ENCODE peak calls at places on chromosomes 12 and 14, in five cellular contexts. N is AG04450, G is activated B cell treated with CpG ODN at 0.5 μM for 24 hours, W is heart left ventricle, B is GM10248. T is an unnamed sample.

GRCh38 chr12:116929885-116930284 is 19.1 kb downstream of the FBXW8 start:
- DNase-seq in G (no peak), W (no peak), B (no peak), N (no peak), T (no peak)

GRCh38 chr12:99977550-99977949 is 7.2 kb downstream of the ANKS1B start:
- DNase-seq in G (no peak), W (no peak), B (no peak), N (no peak), T (no peak)

GRCh38 chr14:104545151-104545931 is 34.2 kb upstream of the C14orf180 start:
- DNase-seq in N (no peak), W (no peak), B (no peak), G (no peak), T (no peak)

GRCh38 chr14:61281186-61281676 is at the start of gene TMEM30B:
- DNase-seq in G (no peak), B (no peak), N (no peak), W (no peak), T (peak)

GRCh38 chr14:68279777-68280233 is 460.2 kb downstream of the RAD51B start:
- DNase-seq in N (no peak), G (no peak), W (no peak), B (peak), T (no peak)

GRCh38 chr12:68613209-68613904 is 2.7 kb downstream of the RAP1B start:
- DNase-seq in W (no peak), N (no peak), B (no peak), G (no peak), T (peak)

GRCh38 chr12:27822076-27822712 is 42.2 kb upstream of the MANSC4 start:
- DNase-seq in N (peak), G (no peak), W (no peak), B (peak), T (peak)

GRCh38 chr12:170361-171225 is 43.4 kb downstream of the SLC6A12 start:
- DNase-seq in W (no peak), N (no peak), G (no peak), B (no peak), T (no peak)

GRCh38 chr12:129830796-129831195 is 73.0 kb downstream of the TMEM132D start:
- DNase-seq in G (no peak), N (no peak), B (no peak), W (no peak), T (no peak)

GRCh38 chr14:90109858-90110257 is 48.1 kb downstream of the KCNK13 start:
- DNase-seq in B (no peak), G (no peak), W (no peak), N (no peak), T (peak)

GRCh38 chr12:81558031-81558430 is 201.1 kb downstream of the PPFIA2 start:
- DNase-seq in B (no peak), N (no peak), W (no peak), G (no peak), T (no peak)

GRCh38 chr14:101151226-101151929 is 247.9 kb upstream of the RTL1 start:
- DNase-seq in G (no peak), N (no peak), W (no peak), B (no peak), T (no peak)

GRCh38 chr12:111170559-111170958 is 198.3 kb downstream of the PHETA1 start:
- DNase-seq in B (no peak), W (no peak), N (no peak), G (no peak), T (no peak)

GRCh38 chr14:89246290-89246689 is 170.7 kb downstream of the FOXN3 start:
- DNase-seq in N (no peak), B (no peak), W (no peak), G (no peak), T (peak)

GRCh38 chr14:58829594-58829993 is 191.8 kb downstream of the DACT1 start:
- DNase-seq in B (no peak), W (no peak), G (no peak), N (no peak), T (no peak)

GRCh38 chr12:75207338-75208083 is 2.1 kb downstream of the KCNC2 start:
- DNase-seq in W (no peak), G (no peak), N (no peak), B (no peak), T (peak)

GRCh38 chr14:83744901-83745300 is 1785.0 kb upstream of the FLRT2 start:
- DNase-seq in N (no peak), B (no peak), W (no peak), G (no peak), T (no peak)

GRCh38 chr12:62006076-62006732 is 254.0 kb upstream of the USP15 start:
- DNase-seq in N (no peak), W (no peak), G (no peak), B (peak), T (peak)

GRCh38 chr14:37695836-37696235 is 100.4 kb downstream of the TTC6 start:
- DNase-seq in B (no peak), W (no peak), N (no peak), G (no peak), T (no peak)

GRCh38 chr14:51648296-51648695 is 3.4 kb upstream of the FRMD6 start:
- DNase-seq in G (no peak), B (no peak), W (no peak), N (no peak), T (no peak)

GRCh38 chr12:27595231-27595642 is 71.2 kb downstream of the PPFIBP1 start:
- DNase-seq in W (peak), G (no peak), N (peak), B (no peak), T (no peak)

GRCh38 chr12:68636268-68636667 is 25.6 kb downstream of the RAP1B start:
- DNase-seq in N (no peak), W (no peak), B (no peak), G (no peak), T (no peak)

GRCh38 chr12:93778306-93778705 is 101.1 kb downstream of the CRADD start:
- DNase-seq in G (no peak), B (no peak), N (peak), W (peak), T (no peak)

GRCh38 chr12:126233625-126234024 is 1168.4 kb downstream of the AACS start:
- DNase-seq in W (no peak), B (no peak), G (no peak), N (no peak), T (no peak)

GRCh38 chr12:108101605-108102175 is 27.4 kb upstream of the WSCD2 start:
- DNase-seq in B (no peak), N (no peak), G (no peak), W (no peak), T (no peak)

GRCh38 chr12:108097160-108097911 is 31.8 kb upstream of the WSCD2 start:
- DNase-seq in B (no peak), G (no peak), N (no peak), W (no peak), T (no peak)

GRCh38 chr12:108099778-108100177 is 29.3 kb upstream of the WSCD2 start:
- DNase-seq in N (no peak), G (no peak), B (no peak), W (no peak), T (no peak)

GRCh38 chr12:108098374-108098773 is 30.7 kb upstream of the WSCD2 start:
- DNase-seq in W (no peak), G (no peak), B (no peak), N (no peak), T (no peak)

DNA sequence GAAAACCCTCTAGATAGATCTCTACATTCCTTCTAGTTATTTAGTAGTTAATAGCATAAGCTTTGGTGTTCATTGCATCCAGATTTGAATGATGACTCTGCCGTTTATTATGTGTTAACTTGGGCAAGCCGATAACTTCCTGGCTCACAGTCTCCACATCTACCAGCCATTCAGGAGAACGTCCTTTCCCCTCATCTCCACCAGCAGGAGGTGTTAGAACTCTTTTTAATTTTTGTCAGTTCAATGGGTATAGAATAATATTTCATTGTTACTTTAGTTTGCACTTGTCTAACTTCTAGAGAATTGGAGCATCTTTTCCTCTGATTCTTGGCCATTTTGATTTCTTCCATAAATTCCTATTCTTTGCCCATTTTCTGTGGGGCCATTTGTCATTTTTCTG is 30.0 kb upstream of the WSCD2 start:
- DNase-seq in W (no peak), N (no peak), G (no peak), B (no peak), T (no peak)
- TF ChIP-seq CTCF in W (peak), N (no peak), G (no peak), B (no peak), T (no peak)

DNA sequence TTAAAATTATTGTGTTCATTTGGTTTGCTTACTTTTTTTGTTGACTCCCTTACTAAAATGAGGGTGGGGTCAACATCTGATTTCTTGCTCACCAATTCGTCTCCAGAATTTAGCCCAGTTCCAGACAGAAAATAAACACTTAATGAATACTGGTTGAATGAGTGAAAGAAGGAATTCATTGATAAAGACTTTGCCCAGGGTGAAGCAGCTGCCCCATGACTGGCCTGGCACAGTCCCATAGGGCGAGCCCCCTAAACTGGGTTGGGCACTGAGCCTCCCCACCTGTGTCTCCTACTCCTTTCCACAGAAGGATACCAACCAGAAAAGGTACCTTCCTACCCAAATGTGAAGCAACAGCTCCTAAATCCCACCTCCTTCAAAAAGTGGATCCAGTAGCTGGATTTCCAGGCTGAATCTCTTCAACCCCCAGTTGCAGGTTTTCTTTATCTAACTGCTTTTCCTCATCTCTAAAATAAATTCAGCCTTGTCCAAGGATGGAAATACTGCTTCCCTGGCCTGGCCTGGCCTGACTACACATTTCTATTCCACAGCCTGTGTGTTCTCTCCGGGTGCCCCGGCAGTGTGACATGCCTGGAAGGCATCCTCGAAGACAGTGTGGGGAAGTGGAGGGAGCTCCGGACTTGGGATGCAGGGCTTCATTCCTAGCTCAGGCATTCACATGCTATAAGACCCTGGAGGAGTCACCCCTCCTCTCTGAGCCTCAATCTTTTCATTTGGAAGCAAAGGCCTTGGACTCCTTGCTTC is 7.6 kb downstream of the KRT3 start:
- DNase-seq in N (no peak), B (no peak), W (no peak), G (no peak), T (no peak)
- TF ChIP-seq CTCF in N (no peak), B (no peak), W (no peak), G (no peak), T (no peak)

GRCh38 chr14:93212432-93212831 is 5.4 kb downstream of the UBR7 start:
- DNase-seq in W (no peak), G (no peak), N (no peak), B (peak), T (no peak)

GRCh38 chr14:93207468-93208308 is 632 bp downstream of the UBR7 start:
- DNase-seq in B (peak), N (no peak), G (no peak), W (peak), T (peak)

GRCh38 chr14:93201155-93201704 is 5.6 kb downstream of the GON7 start:
- DNase-seq in W (no peak), G (no peak), B (no peak), N (no peak), T (no peak)

DNA sequence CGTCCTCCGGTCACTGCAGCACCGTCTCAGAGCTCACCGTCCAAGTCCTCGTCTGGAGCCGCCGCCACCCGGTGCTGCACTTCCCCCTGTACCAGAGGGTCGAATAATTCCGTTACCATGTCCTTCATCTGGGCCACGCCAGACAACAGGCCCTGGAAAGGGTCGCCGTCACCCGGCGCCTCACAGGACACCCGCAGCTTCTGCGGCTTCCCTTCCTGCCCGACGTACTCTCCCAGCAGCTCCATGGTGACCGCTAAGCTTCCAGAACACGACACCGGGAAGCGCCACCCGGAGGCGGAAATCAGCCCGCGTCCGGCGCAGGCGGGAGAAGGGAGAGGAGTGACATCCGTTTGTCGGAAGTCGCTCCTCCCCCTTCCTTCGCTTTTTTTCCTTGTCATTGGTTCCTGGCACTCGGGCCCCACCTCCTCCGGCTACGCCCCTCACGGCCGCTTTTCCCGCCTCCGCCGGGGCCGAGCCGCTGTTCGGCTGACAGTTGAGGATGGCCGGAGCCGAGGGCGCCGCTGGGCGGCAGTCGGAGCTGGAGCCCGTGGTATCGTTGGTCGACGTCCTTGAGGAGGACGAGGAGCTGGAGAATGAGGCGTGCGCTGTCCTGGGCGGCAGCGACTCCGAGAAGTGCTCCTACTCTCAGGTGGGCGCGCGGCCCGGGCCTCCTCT is at the start of the genes GON7 and UBR7:
- DNase-seq in G (peak), B (peak), W (peak), N (peak), T (peak)
- TF ChIP-seq CTCF in G (no peak), B (peak), W (peak), N (peak), T (no peak)

DNA sequence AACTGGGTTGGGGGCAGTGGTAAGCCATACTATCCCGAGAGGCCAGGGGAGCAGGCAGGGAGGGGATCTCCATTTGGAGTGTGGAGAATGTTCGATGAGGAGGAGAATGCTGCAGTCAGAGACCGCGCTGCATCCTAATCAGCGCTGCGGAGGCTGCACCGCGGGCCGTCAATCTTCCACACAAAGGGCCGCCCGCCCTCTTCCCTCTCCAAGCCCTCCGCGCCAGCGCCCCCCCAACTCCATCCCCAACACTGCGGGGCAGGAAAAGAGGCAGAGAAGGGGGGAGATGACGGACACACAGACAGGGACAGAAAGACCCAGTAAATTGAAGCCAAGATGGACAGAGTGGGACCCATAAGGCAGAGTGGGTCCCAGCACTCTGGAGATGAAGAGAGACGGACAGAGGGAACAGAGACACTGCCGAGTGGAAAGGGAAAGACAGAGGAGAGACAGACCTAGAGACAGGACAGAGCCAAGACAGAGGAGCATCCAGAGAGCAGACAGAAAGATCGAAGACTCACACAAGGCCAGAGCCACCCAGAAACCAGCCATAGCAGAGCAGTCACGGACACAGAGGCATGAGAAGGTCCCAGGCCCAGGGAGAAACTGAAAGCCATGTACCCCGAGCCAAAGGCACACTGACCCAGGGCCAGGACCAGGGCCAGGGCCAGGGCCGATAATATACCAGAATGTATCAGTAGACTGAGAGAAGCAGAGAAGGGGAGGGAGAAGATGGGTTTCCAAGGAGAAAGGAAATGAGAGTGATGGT is 3.5 kb downstream of the CISTR start:
- DNase-seq in G (no peak), W (no peak), B (no peak), N (no peak), T (no peak)
- TF ChIP-seq CTCF in G (no peak), W (no peak), B (no peak), N (no peak), T (no peak)

GRCh38 chr12:1531654-1532366 is 62.6 kb downstream of the FBXL14 start:
- DNase-seq in W (no peak), N (no peak), B (peak), G (no peak), T (no peak)
- TF ChIP-seq CTCF in W (no peak), N (no peak), B (no peak), G (no peak), T (no peak)

DNA sequence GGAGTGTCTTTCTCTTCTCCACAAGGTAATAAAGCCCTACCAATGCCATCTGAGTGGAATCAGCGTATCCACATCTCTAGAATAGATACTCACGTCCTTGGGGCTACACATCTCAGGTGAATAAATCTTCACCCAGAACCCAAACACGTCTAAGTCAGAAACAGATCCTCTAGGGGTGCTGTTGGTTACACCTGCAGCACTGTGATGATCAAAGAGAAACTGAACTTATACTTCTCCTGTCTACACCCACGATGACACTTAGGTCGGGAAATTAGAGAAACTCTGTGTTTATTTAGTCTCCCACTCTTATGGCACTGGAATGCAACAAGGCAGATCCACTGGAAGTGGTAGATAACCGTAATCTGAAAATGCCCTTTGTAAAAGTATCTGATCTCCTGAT is 46.2 kb downstream of the WIF1 start:
- DNase-seq in B (no peak), G (no peak), W (no peak), N (no peak), T (no peak)
- TF ChIP-seq CTCF in B (no peak), G (no peak), W (no peak), N (no peak), T (no peak)

DNA sequence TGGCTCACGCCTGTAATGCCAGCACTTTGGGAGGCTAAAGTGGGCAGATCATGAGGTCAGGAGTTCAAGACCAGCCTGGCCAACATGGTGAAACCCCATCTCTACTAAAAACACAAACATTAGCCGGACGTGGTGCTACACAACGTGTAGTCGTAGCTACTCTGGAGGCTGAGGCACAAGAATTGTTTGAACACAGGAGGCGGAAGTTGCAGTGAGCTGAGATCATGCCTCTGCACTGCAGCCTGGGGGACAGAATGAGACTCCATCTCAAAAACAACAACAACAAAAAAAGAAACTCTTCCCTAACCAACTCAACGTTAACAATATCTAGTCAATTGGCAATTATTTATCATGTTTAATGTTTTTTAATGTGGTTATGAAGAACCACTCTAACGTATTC is 89.3 kb downstream of the EPS8 start:
- DNase-seq in N (no peak), G (no peak), W (no peak), B (no peak), T (no peak)
- TF ChIP-seq CTCF in N (no peak), G (no peak), W (no peak), B (no peak), T (no peak)

T was measured in activated CD8-positive, alpha-beta T cell treated with anti-CD3 and anti-CD28 coated beads for 36 hours.